ENCODE peak calls at places on chromosomes 13 and 19, in nine cellular contexts. O is pancreas, R is ovary, L is ascending aorta, X is adrenal gland, V is WERI-Rb-1, J is bronchial epithelial cell, H is heart left ventricle, G is fibroblast of lung. E is an unnamed sample.

GRCh38 chr13:29722415-29722814 is 126.9 kb upstream of the SLC7A1 start:
- DNase-seq in O (no peak), R (no peak), L (no peak), X (no peak), V (no peak), J (no peak), H (no peak), G (no peak), E (no peak)

GRCh38 chr19:1864480-1865171 is 1.2 kb upstream of the KLF16 start:
- DNase-seq in O (peak; percentile 62), R (peak; percentile 85), L (no peak), X (peak; percentile 78), V (peak; percentile 88), J (no peak), H (peak; percentile 82), G (peak; percentile 48), E (peak; percentile 46)

GRCh38 chr19:13597625-13598024 is 91.3 kb upstream of the CACNA1A start:
- DNase-seq in O (peak; percentile 21), R (peak; percentile 29), L (no peak), X (peak; percentile 45), V (peak; percentile 44), J (peak; percentile 53), H (peak; percentile 54), G (peak; percentile 77), E (no peak)

GRCh38 chr19:17758528-17758927 is 7.3 kb downstream of the FCHO1 start:
- DNase-seq in O (no peak), R (no peak), L (no peak), X (no peak), V (no peak), J (no peak), H (no peak), G (no peak), E (no peak)

GRCh38 chr13:49652691-49653305 is 24.5 kb downstream of the ARL11 start:
- DNase-seq in O (peak; percentile 9), R (no peak), L (no peak), X (no peak), V (peak; percentile 68), J (no peak), H (no peak), G (peak; percentile 39), E (peak; percentile 72)

GRCh38 chr19:11174336-11174735 is 18.8 kb upstream of the SPC24 start:
- DNase-seq in O (no peak), R (peak; percentile 28), L (no peak), X (no peak), V (no peak), J (no peak), H (no peak), G (no peak), E (no peak)

GRCh38 chr19:695350-695949 is at the start of gene PRSS57:
- DNase-seq in O (no peak), R (no peak), L (no peak), X (no peak), V (no peak), J (no peak), H (no peak), G (no peak), E (no peak)

GRCh38 chr13:43143591-43143990 is 120.2 kb downstream of the DNAJC15 start:
- DNase-seq in O (no peak), R (no peak), L (no peak), X (no peak), V (no peak), J (no peak), H (no peak), G (no peak), E (no peak)

GRCh38 chr19:4303778-4304508 is 455 bp upstream of the FSD1 start:
- DNase-seq in O (no peak), R (no peak), L (no peak), X (no peak), V (no peak), J (no peak), H (no peak), G (no peak), E (no peak)

GRCh38 chr19:54183431-54183830 is 5.9 kb downstream of the MBOAT7 start:
- DNase-seq in O (no peak), R (no peak), L (no peak), X (no peak), V (no peak), J (no peak), H (no peak), G (no peak), E (no peak)

GRCh38 chr19:23896912-23897311 is 17.8 kb upstream of the ZNF726 start:
- DNase-seq in O (no peak), R (no peak), L (no peak), X (no peak), V (no peak), J (no peak), H (no peak), G (no peak), E (no peak)

GRCh38 chr19:14118165-14119051 is 846 bp upstream of the PRKACA start:
- DNase-seq in O (peak; percentile 57), R (peak; percentile 90), L (peak; percentile 79), X (peak; percentile 82), V (peak; percentile 72), J (peak; percentile 63), H (peak; percentile 92), G (peak; percentile 81), E (peak; percentile 90)

GRCh38 chr13:48155850-48156249 is 60.9 kb upstream of the MED4 start:
- DNase-seq in O (no peak), R (no peak), L (no peak), X (no peak), V (no peak), J (peak; percentile 100), H (no peak), G (peak; percentile 21), E (no peak)

GRCh38 chr19:17681505-17682125 is 6.5 kb downstream of the UNC13A start:
- DNase-seq in O (no peak), R (peak; percentile 67), L (no peak), X (peak; percentile 36), V (no peak), J (no peak), H (no peak), G (peak; percentile 39), E (no peak)

GRCh38 chr19:29529646-29530548 is 4.1 kb downstream of the VSTM2B start:
- DNase-seq in O (no peak), R (no peak), L (no peak), X (no peak), V (no peak), J (no peak), H (peak; percentile 20), G (no peak), E (no peak)

GRCh38 chr19:35860818-35861639 is 4.3 kb downstream of the KIRREL2 start:
- DNase-seq in O (no peak), R (no peak), L (no peak), X (no peak), V (no peak), J (no peak), H (no peak), G (no peak), E (no peak)

GRCh38 chr19:21082011-21082975 is at the start of gene ZNF714:
- DNase-seq in O (peak; percentile 74), R (peak; percentile 87), L (peak; percentile 71), X (peak; percentile 90), V (peak; percentile 86), J (peak; percentile 84), H (peak; percentile 93), G (peak; percentile 84), E (peak; percentile 76)

GRCh38 chr19:39167461-39168257 is 29.1 kb upstream of the NCCRP1 start:
- DNase-seq in O (peak; percentile 64), R (no peak), L (no peak), X (no peak), V (no peak), J (peak; percentile 60), H (no peak), G (no peak), E (no peak)

GRCh38 chr19:51338563-51339312 is 3.2 kb downstream of the VSIG10L start:
- DNase-seq in O (peak; percentile 67), R (peak; percentile 89), L (peak; percentile 47), X (peak; percentile 83), V (peak; percentile 88), J (peak; percentile 53), H (peak; percentile 82), G (peak; percentile 69), E (peak; percentile 48)

GRCh38 chr19:51339313-51339686 is 2.6 kb downstream of the VSIG10L start:
- DNase-seq in O (no peak), R (no peak), L (no peak), X (no peak), V (no peak), J (no peak), H (no peak), G (no peak), E (no peak)

GRCh38 chr19:51337861-51338562 is 3.9 kb downstream of the VSIG10L start:
- DNase-seq in O (no peak), R (peak; percentile 37), L (no peak), X (no peak), V (no peak), J (no peak), H (no peak), G (no peak), E (no peak)

GRCh38 chr19:51341066-51341465 is 873 bp downstream of the VSIG10L start:
- DNase-seq in O (no peak), R (peak; percentile 44), L (no peak), X (no peak), V (no peak), J (no peak), H (no peak), G (no peak), E (no peak)

GRCh38 chr19:51339687-51340656 is 2.0 kb downstream of the VSIG10L start:
- DNase-seq in O (peak; percentile 95), R (peak; percentile 99), L (peak; percentile 98), X (peak; percentile 99), V (peak; percentile 99), J (peak; percentile 85), H (peak; percentile 99), G (peak; percentile 96), E (peak; percentile 94)
- TF ChIP-seq CTCF in O (no peak), R (peak; percentile 88), L (peak; percentile 23), X (no peak), V (peak; percentile 26), J (peak; percentile 26), H (peak; percentile 47), G (no peak), E (peak; percentile 10)

DNA sequence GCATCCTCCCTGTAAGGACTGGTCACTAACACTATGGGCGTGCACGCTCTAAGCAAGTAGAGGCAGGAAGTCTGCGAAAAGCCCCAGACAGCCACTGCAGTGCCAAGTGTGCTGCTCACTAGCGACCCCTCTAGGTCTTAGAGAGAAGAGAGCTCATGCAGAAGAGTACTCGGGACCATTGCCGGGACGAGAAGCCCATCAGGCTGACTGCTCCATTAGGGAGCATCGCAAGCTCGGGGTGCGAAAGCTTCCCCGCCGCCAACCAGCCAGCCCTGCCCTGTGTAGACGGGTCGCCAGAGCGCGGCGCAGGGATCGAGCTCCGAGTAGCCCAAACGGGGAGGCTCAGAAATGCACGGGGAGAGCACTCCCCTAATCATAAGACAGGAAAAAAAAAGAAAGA is 16.6 kb downstream of the POU4F1 start:
- DNase-seq in O (no peak), R (no peak), L (no peak), X (no peak), V (no peak), J (no peak), H (no peak), G (peak; percentile 8), E (no peak)
- H3K27me3 ChIP-seq in O (peaks cover 20% of the 10 kb centered on the region), R (no peaks in the 10 kb centered on the region), L (peaks cover 4% of the 10 kb centered on the region), X (peaks cover 70% of the 10 kb centered on the region), V (no peaks in the 10 kb centered on the region), J (peaks cover 7% of the 10 kb centered on the region), H (peaks cover 58% of the 10 kb centered on the region), G (peaks cover 10% of the 10 kb centered on the region), E (peaks cover 54% of the 10 kb centered on the region)

GRCh38 chr13:103236213-103236612 is 170.0 kb upstream of the SLC10A2 start:
- DNase-seq in O (no peak), R (no peak), L (no peak), X (no peak), V (peak; percentile 73), J (peak; percentile 42), H (no peak), G (peak; percentile 47), E (no peak)
- TF ChIP-seq CTCF in O (no peak), R (no peak), L (no peak), X (no peak), V (peak; percentile 68), J (no peak), H (no peak), G (no peak), E (no peak)

GRCh38 chr13:38664920-38665319 is 22.0 kb upstream of the FREM2 start:
- DNase-seq in O (no peak), R (no peak), L (no peak), X (no peak), V (no peak), J (peak; percentile 90), H (no peak), G (no peak), E (no peak)
- H3K27me3 ChIP-seq in O (no peaks in the 10 kb centered on the region), R (no peaks in the 10 kb centered on the region), L (no peaks in the 10 kb centered on the region), X (no peaks in the 10 kb centered on the region), V (no peaks in the 10 kb centered on the region), J (no peaks in the 10 kb centered on the region), H (no peaks in the 10 kb centered on the region), G (no peaks in the 10 kb centered on the region), E (no peaks in the 10 kb centered on the region)